ENCODE peak calls at places on chromosomes 12 and 14, in four cellular contexts. C is sigmoid colon, D is nucleus accumbens, Q is NCI-H460. S is an unnamed sample.

GRCh38 chr12:88420460-88420859 is 159.8 kb downstream of the KITLG start:
- DNase-seq in D (no peak), C (no peak), Q (no peak), S (no peak)

GRCh38 chr12:23634344-23634743 is 315.1 kb downstream of the SOX5 start:
- DNase-seq in D (no peak), C (no peak), Q (no peak), S (no peak)

GRCh38 chr14:25049127-25049558 is 804 bp downstream of the STXBP6 start:
- DNase-seq in D (no peak), C (peak), Q (no peak), S (no peak)

GRCh38 chr12:125797421-125798175 is 732.4 kb downstream of the AACS start:
- DNase-seq in Q (no peak), D (no peak), C (no peak), S (no peak)

GRCh38 chr12:27460471-27460978 is 14.0 kb downstream of the SMCO2 start:
- DNase-seq in C (no peak), D (no peak), Q (no peak), S (no peak)

GRCh38 chr14:37056473-37056872 is 115.9 kb downstream of the SLC25A21 start:
- DNase-seq in Q (no peak), C (no peak), D (no peak), S (no peak)

GRCh38 chr12:104352106-104352713 is 48.7 kb downstream of the EID3 start:
- DNase-seq in D (no peak), C (no peak), Q (no peak), S (no peak)

GRCh38 chr12:54561164-54561563 is 11.8 kb downstream of the PDE1B start:
- DNase-seq in D (no peak), Q (no peak), C (peak), S (no peak)

GRCh38 chr14:72892879-72893635 is 844 bp downstream of the DPF3 start:
- DNase-seq in Q (no peak), D (peak), C (no peak), S (peak)

GRCh38 chr14:64388533-64389243 is 535 bp downstream of the MTHFD1 start:
- DNase-seq in Q (no peak), D (peak), C (no peak), S (no peak)

GRCh38 chr14:99322731-99323599 is 51.0 kb upstream of the BCL11B start:
- DNase-seq in C (no peak), D (no peak), Q (no peak), S (peak)

GRCh38 chr14:36647827-36648753 is 13.6 kb upstream of the PAX9 start:
- DNase-seq in D (no peak), C (no peak), Q (peak), S (peak)

GRCh38 chr12:104370989-104371870 is 67.7 kb downstream of the EID3 start:
- DNase-seq in D (no peak), C (no peak), Q (no peak), S (no peak)

GRCh38 chr14:55814064-55814463 is 234.1 kb downstream of the KTN1 start:
- DNase-seq in D (no peak), Q (no peak), C (no peak), S (no peak)

GRCh38 chr14:59337151-59337611 is 128.0 kb downstream of the GPR135 start:
- DNase-seq in D (peak), C (peak), Q (no peak), S (no peak)

GRCh38 chr12:88052686-88053085 is 23.5 kb upstream of the C12orf50 start:
- DNase-seq in C (no peak), Q (peak), D (peak), S (no peak)

GRCh38 chr12:6096527-6096926 is 27.9 kb downstream of the VWF start:
- DNase-seq in Q (no peak), D (no peak), C (no peak), S (no peak)

GRCh38 chr14:71319646-71320045 is 412.4 kb downstream of the PCNX1 start:
- DNase-seq in C (no peak), Q (no peak), D (no peak), S (no peak)

GRCh38 chr14:92950773-92951172 is 27.8 kb downstream of the CHGA start:
- DNase-seq in D (no peak), Q (no peak), C (no peak), S (no peak)

GRCh38 chr14:24563505-24563904 is 12.5 kb downstream of the CTSG start:
- DNase-seq in C (no peak), Q (no peak), D (no peak), S (no peak)

GRCh38 chr12:32824596-32824995 is 68.9 kb upstream of the YARS2 start:
- DNase-seq in Q (no peak), D (no peak), C (no peak), S (no peak)

GRCh38 chr12:11555743-11556625 is 93.5 kb upstream of the ETV6 start:
- DNase-seq in Q (no peak), C (peak), D (no peak), S (no peak)

GRCh38 chr12:55729592-55730446 is 1.0 kb upstream of the CD63 start:
- DNase-seq in D (peak), C (peak), Q (peak), S (peak)

GRCh38 chr14:52485350-52485960 is 66.8 kb downstream of the TXNDC16 start:
- DNase-seq in Q (no peak), C (no peak), D (no peak), S (no peak)

GRCh38 chr12:129750426-129750825 is 153.4 kb downstream of the TMEM132D start:
- DNase-seq in D (no peak), C (no peak), Q (no peak), S (no peak)

GRCh38 chr12:104707179-104707578 is 250.4 kb downstream of the CHST11 start:
- DNase-seq in C (no peak), D (no peak), Q (no peak), S (no peak)

GRCh38 chr12:112900298-112901145 is 6.2 kb upstream of the OAS1 start:
- DNase-seq in C (no peak), Q (peak), D (no peak), S (peak)

GRCh38 chr12:122087431-122088180 is 9.1 kb downstream of the MLXIP start:
- DNase-seq in D (no peak), Q (no peak), C (peak), S (no peak)

GRCh38 chr12:19014243-19014642 is 115.3 kb upstream of the PLEKHA5 start:
- DNase-seq in Q (no peak), C (no peak), D (no peak), S (no peak)

GRCh38 chr14:97298331-97298730 is 501.1 kb downstream of the VRK1 start:
- DNase-seq in C (no peak), D (no peak), Q (no peak), S (no peak)

GRCh38 chr12:6018265-6018664 is 73.2 kb upstream of the ANO2 start:
- DNase-seq in D (no peak), C (no peak), Q (no peak), S (no peak)

GRCh38 chr12:25278274-25278673 is 27.5 kb upstream of the KRAS start:
- DNase-seq in C (no peak), D (no peak), Q (no peak), S (no peak)

GRCh38 chr12:52029686-52030085 is 21.6 kb upstream of the NR4A1 start:
- DNase-seq in Q (no peak), C (no peak), D (peak), S (no peak)

S was measured in GM10248.